ENCODE peak calls at places on chromosomes 1 and 21, in eight cellular contexts. T is PC-9, Y is body of pancreas, F is fibroblast of pulmonary artery, E is ovary, O is fibroblast of lung, A is cardiac fibroblast, X is breast epithelium. J is an unnamed sample.

GRCh38 chr1:175935566-175936115 is 192.2 kb upstream of the TNR start:
- DNase-seq in T (no peak), Y (no peak), F (no peak), E (no peak), O (no peak), A (no peak), X (no peak), J (no peak)

GRCh38 chr21:31235671-31236450 is 108.2 kb downstream of the TIAM1 start:
- DNase-seq in T (peak; percentile 6), Y (no peak), F (peak; percentile 51), E (no peak), O (no peak), A (peak; percentile 34), X (no peak), J (no peak)

GRCh38 chr21:41958886-41959563 is 5.2 kb upstream of the C2CD2 start:
- DNase-seq in T (peak; percentile 88), Y (no peak), F (no peak), E (no peak), O (no peak), A (peak; percentile 26), X (peak; percentile 74), J (no peak)

GRCh38 chr1:117590273-117590925 is 15.4 kb upstream of the TENT5C start:
- DNase-seq in T (no peak), Y (peak; percentile 94), F (no peak), E (no peak), O (no peak), A (no peak), X (no peak), J (no peak)

GRCh38 chr1:172040466-172040865 is 199.2 kb downstream of the DNM3 start:
- DNase-seq in T (peak; percentile 34), Y (no peak), F (peak; percentile 63), E (no peak), O (no peak), A (peak; percentile 67), X (no peak), J (peak; percentile 29)

GRCh38 chr1:48810740-48811139 is 34.0 kb upstream of the BEND5 start:
- DNase-seq in T (no peak), Y (no peak), F (no peak), E (no peak), O (peak; percentile 32), A (no peak), X (no peak), J (no peak)

GRCh38 chr1:219385786-219386427 is 212.2 kb downstream of the LYPLAL1 start:
- DNase-seq in T (peak; percentile 63), Y (peak; percentile 65), F (peak; percentile 78), E (no peak), O (peak; percentile 73), A (peak; percentile 77), X (no peak), J (peak; percentile 43)

GRCh38 chr1:22142315-22143064 is 407 bp downstream of the WNT4 start:
- DNase-seq in T (peak; percentile 35), Y (peak; percentile 39), F (no peak), E (peak; percentile 47), O (no peak), A (peak; percentile 21), X (no peak), J (no peak)

GRCh38 chr1:79044974-79045650 is 38.6 kb upstream of the ADGRL4 start:
- DNase-seq in T (no peak), Y (no peak), F (peak; percentile 48), E (no peak), O (no peak), A (no peak), X (no peak), J (no peak)

DNA sequence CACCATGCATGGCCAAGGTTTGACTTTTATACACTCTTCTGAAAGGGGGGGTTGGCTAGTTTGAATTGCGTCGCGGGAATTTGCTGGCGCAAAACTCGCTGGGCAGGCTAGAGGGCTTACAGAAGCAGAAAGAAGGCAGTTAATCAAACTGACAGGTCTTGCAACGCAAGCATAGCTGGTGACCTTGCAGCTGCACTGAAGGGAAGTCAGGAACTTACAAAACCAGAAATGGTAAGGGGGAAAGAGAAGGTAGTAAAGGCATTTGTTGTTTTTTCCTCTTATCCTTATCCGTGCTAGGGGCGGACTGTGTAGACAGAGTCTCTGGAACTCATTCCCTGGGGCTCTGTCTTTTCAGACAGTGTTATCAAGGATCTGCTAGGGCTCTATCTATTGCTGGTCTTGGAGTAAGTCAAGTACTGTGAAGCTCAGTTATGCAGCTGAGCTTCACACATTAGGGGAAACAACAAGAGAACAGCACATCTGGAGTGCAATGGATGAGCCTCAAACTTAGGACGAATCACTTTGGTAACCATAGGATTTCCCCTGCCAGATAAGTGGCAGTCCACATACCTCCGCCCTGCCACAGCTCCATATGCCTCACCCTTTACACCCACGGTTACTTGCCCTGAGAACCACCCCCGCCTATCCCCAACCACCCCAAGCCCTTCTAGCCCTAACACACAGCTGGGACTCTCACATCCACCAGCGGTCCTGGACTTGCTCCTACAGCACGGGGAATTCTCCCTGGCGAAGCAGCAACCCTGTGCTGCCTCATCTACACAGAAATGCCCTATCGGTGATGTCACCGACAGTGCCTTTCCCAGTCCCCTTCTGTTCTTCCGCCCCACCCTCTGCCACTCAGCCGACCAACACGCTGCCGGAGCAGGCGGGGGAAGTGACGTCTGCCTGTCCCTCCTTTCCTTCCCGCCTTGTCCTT is 251.4 kb downstream of the FAM72C start:
- DNase-seq in T (no peak), Y (peak; percentile 48), F (peak; percentile 27), E (no peak), O (peak; percentile 4), A (no peak), X (no peak), J (no peak)
- H3K4me3 ChIP-seq in T (no peak overlapping the region), Y (no peak overlapping the region), F (no peak overlapping the region), E (no peak overlapping the region), O (no peak overlapping the region), A (no peak overlapping the region), X (peak overlapping the region; percentile 57), J (no peak overlapping the region)

GRCh38 chr1:5599541-5599940 is 392.7 kb downstream of the NPHP4 start:
- DNase-seq in T (no peak), Y (no peak), F (no peak), E (no peak), O (no peak), A (no peak), X (no peak), J (no peak)
- TF ChIP-seq CTCF in T (no peak), Y (no peak), F (no peak), E (no peak), O (no peak), A (no peak), X (no peak), J (no peak)

GRCh38 chr1:163296504-163296903 is 25.2 kb upstream of the NUF2 start:
- DNase-seq in T (no peak), Y (no peak), F (no peak), E (no peak), O (no peak), A (no peak), X (no peak), J (no peak)
- H3K4me3 ChIP-seq in T (no peak overlapping the region), Y (no peak overlapping the region), F (no peak overlapping the region), E (no peak overlapping the region), O (no peak overlapping the region), A (no peak overlapping the region), X (no peak overlapping the region), J (no peak overlapping the region)

GRCh38 chr1:67213164-67213563 is 46.9 kb downstream of the IL23R start:
- DNase-seq in T (no peak), Y (no peak), F (peak; percentile 31), E (no peak), O (peak; percentile 18), A (peak; percentile 31), X (no peak), J (no peak)
- TF ChIP-seq CTCF in T (peak; percentile 59), Y (peak; percentile 28), F (peak; percentile 77), E (no peak), O (peak; percentile 58), A (peak; percentile 73), X (no peak), J (peak; percentile 81)

DNA sequence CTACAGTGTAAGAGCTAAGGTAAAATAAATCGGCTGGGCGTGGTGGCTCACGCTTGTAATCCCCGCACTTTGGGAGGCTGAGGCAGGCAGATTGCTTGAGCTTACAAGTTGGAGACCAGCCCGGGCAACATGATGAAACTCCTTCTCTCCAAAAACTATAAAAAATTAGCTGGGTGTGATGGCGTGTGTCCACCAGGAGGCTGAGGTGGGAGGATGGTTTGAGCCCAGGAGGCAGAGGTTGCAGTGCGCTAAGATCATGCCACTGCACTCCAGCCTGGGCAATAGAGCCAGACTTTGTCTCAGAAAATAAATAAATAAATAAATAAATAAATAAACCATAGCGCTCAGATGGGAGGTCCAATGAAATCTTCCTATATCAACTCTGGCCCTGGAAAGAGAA is 16.7 kb upstream of the FAM110D start:
- DNase-seq in T (no peak), Y (peak; percentile 4), F (no peak), E (no peak), O (no peak), A (no peak), X (no peak), J (no peak)
- H3K4me3 ChIP-seq in T (no peak overlapping the region), Y (no peak overlapping the region), F (no peak overlapping the region), E (no peak overlapping the region), O (no peak overlapping the region), A (no peak overlapping the region), X (no peak overlapping the region), J (no peak overlapping the region)

GRCh38 chr1:202661136-202661845 is 49.0 kb downstream of the SYT2 start:
- DNase-seq in T (no peak), Y (no peak), F (no peak), E (no peak), O (no peak), A (no peak), X (no peak), J (no peak)

GRCh38 chr1:202658251-202658650 is 52.0 kb downstream of the SYT2 start:
- DNase-seq in T (no peak), Y (no peak), F (no peak), E (no peak), O (no peak), A (no peak), X (no peak), J (no peak)

GRCh38 chr1:202658766-202659165 is 51.5 kb downstream of the SYT2 start:
- DNase-seq in T (no peak), Y (no peak), F (no peak), E (no peak), O (no peak), A (no peak), X (no peak), J (no peak)

GRCh38 chr1:202659541-202659940 is 50.7 kb downstream of the SYT2 start:
- DNase-seq in T (no peak), Y (no peak), F (no peak), E (no peak), O (no peak), A (no peak), X (no peak), J (no peak)

GRCh38 chr1:202659974-202660373 is 50.3 kb downstream of the SYT2 start:
- DNase-seq in T (no peak), Y (no peak), F (no peak), E (no peak), O (no peak), A (no peak), X (no peak), J (no peak)
- TF ChIP-seq CTCF in T (no peak), Y (no peak), F (no peak), E (no peak), O (no peak), A (no peak), X (no peak), J (no peak)

DNA sequence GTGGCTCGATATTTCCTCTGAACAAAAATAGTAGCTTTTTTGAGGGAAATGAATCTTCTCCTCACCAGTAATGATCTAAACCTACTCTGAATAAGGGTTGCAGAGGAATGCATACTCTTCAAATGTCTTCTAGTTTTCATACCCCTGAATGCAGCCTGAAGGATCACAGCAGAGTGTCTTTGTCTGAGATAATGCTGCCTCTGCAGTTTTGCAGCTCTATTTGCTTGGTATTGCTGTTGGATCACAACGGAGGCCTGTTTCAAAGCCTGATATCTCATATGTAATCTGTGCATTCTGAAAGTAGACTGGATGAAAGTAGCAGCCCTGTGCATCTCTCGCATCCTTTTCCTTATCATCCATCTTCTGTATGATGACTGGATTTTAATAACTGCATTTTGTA is 34.9 kb upstream of the F13B start:
- DNase-seq in T (no peak), Y (no peak), F (no peak), E (no peak), O (no peak), A (no peak), X (no peak), J (no peak)
- H3K4me3 ChIP-seq in T (no peak overlapping the region), Y (no peak overlapping the region), F (no peak overlapping the region), E (no peak overlapping the region), O (no peak overlapping the region), A (no peak overlapping the region), X (no peak overlapping the region), J (no peak overlapping the region)

J was measured in retinal pigment epithelial cell.